ENCODE peak calls at places on chromosomes 13 and 19, in five cellular contexts. C is astrocyte of the spinal cord, L is body of pancreas, V is AG09309, H is esophagus squamous epithelium. G is an unnamed sample.

GRCh38 chr13:86792153-86792651 is 879.0 kb upstream of the SLITRK5 start:
- DNase-seq in C (no peak), L (no peak), V (no peak), H (no peak), G (no peak)

GRCh38 chr13:100523437-100523836 is 65.2 kb downstream of the GGACT start:
- DNase-seq in C (no peak), L (no peak), V (no peak), H (no peak), G (no peak)

GRCh38 chr19:17902701-17903100 is 30.1 kb upstream of the CCDC124 start:
- DNase-seq in C (peak), L (no peak), V (peak), H (no peak), G (no peak)

GRCh38 chr13:76663941-76664340 is 222.3 kb downstream of the KCTD12 start:
- DNase-seq in C (no peak), L (no peak), V (no peak), H (no peak), G (no peak)

GRCh38 chr19:28990522-28990921 is 222.4 kb downstream of the UQCRFS1 start:
- DNase-seq in C (no peak), L (no peak), V (no peak), H (no peak), G (no peak)

GRCh38 chr13:38967446-38967845 is 23.2 kb downstream of the STOML3 start:
- DNase-seq in C (no peak), L (no peak), V (no peak), H (no peak), G (no peak)

GRCh38 chr19:2042485-2043268 is 8.4 kb downstream of the MKNK2 start:
- DNase-seq in C (no peak), L (peak), V (no peak), H (no peak), G (no peak)

GRCh38 chr13:105050696-105051095 is 1484.8 kb downstream of the EFNB2 start:
- DNase-seq in C (peak), L (no peak), V (no peak), H (no peak), G (no peak)

GRCh38 chr13:113672002-113672651 is 5.1 kb downstream of the GRK1 start:
- DNase-seq in C (no peak), L (peak), V (no peak), H (no peak), G (no peak)

GRCh38 chr19:30274987-30275386 is 97.2 kb upstream of the ZNF536 start:
- DNase-seq in C (no peak), L (no peak), V (no peak), H (no peak), G (no peak)

GRCh38 chr13:30698023-30698422 is 37.3 kb upstream of the ALOX5AP start:
- DNase-seq in C (peak), L (no peak), V (no peak), H (no peak), G (no peak)

GRCh38 chr19:15701757-15702589 is 25.9 kb upstream of the OR10H2 start:
- DNase-seq in C (no peak), L (no peak), V (no peak), H (no peak), G (no peak)

GRCh38 chr19:43624933-43625332 is 5.5 kb upstream of the ZNF428 start:
- DNase-seq in C (no peak), L (peak), V (no peak), H (peak), G (peak)

GRCh38 chr13:111506621-111507020 is 186.2 kb downstream of the TEX29 start:
- DNase-seq in C (no peak), L (no peak), V (no peak), H (no peak), G (no peak)

GRCh38 chr19:1837625-1838105 is 10.6 kb downstream of the REXO1 start:
- DNase-seq in C (no peak), L (peak), V (no peak), H (no peak), G (no peak)

GRCh38 chr13:23570099-23570926 is at the start of gene TNFRSF19:
- DNase-seq in C (peak), L (peak), V (peak), H (no peak), G (no peak)

GRCh38 chr19:13888281-13888680 is 11.3 kb downstream of the NANOS3 start:
- DNase-seq in C (no peak), L (no peak), V (no peak), H (no peak), G (no peak)

GRCh38 chr19:7832781-7833180 is 2.8 kb downstream of the EVI5L start:
- DNase-seq in C (no peak), L (no peak), V (no peak), H (no peak), G (no peak)

GRCh38 chr13:36297259-36297599 is 385 bp downstream of the CCDC169 start:
- DNase-seq in C (peak), L (no peak), V (no peak), H (no peak), G (no peak)

GRCh38 chr19:28881616-28882015 is 331.3 kb downstream of the UQCRFS1 start:
- DNase-seq in C (no peak), L (no peak), V (no peak), H (no peak), G (no peak)

GRCh38 chr13:48448285-48448962 is 35.5 kb upstream of the LPAR6 start:
- DNase-seq in C (no peak), L (no peak), V (no peak), H (no peak), G (no peak)
- H3K4me3 ChIP-seq in C (no peak), L (no peak), V (no peak), H (no peak), G (no peak)

DNA sequence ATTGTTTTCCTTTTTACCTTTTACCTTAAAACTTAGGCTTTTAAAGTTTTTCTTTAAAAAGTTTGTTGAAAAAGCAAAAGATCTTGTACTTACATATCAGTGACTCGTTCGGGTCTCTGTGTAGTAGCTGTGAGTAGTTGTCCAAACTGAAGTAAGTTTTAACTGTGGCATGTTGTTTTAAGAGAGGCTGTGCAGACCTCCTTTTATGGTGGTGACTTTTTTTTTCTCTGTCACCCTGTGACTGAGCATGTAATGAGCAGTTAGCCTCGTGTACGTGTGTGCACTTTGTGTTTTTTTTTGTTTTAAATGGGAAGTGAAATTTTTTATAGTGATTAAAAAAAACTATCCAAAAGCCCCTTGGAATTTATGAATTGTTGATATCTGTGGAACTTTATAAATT is at the start of gene GPR183:
- DNase-seq in C (peak), L (no peak), V (no peak), H (no peak), G (peak)
- TF ChIP-seq CTCF in C (no peak), L (no peak), V (no peak), H (no peak), G (no peak)

DNA sequence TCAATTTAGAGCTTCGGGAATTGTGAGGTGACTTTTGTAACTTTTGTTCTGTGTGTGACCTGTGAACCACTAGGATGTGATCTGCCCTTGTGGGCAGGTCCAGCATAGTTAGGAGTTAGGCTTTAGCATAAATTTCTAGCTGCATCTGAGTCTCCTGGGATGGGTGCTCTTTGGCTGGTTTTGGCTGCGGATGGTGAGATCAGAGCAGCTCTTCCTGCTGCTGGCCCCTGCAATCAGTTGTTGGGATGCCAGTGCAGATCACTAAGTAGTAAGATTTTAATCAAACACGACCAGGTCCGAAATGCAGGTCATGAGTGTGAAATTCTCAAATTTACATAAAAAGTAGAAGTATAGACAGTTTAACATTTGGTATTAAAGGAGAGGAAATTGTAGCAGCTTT is 8.5 kb downstream of the CEBPG start:
- DNase-seq in C (no peak), L (no peak), V (no peak), H (no peak), G (no peak)
- H3K4me3 ChIP-seq in C (no peak), L (no peak), V (no peak), H (no peak), G (no peak)

DNA sequence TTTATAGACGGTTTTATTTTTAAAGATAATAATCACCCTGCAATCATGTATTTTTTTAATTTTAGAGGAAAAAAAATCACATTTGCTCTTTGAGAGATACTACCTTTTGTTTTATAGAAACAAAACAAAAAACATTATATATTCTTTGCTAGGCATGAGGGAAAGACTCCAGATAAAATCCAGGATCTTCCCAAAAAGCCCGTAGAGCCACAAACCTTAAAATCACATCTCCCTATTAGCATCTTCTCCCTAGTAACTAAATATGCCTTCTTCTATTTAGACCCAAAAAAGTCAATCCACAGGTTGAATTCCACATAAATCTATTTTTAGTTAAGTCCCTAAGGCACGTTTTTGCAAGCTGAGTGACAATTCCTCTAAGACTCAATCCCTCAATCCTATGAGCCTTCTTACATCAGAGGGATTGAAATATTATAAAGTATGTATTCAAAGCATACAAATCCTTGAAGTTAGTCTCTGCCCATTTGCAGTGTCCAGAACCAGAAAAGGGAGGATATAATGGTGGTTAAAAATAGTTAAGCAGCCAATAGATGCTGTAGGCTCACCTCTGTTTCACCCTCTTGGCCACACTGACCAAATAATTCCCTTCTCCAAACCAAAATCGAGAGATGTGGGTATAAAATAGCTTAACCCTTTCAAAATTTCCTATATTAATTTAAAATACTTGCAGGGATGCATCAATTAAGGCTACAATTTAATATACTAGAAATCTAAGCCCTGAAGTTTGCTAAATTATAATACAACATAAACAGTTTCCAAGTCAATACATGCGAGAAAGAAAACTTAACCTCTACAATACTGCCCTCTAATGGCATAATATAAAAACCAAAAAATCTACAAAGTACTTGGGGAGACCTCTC is 64.0 kb downstream of the SERP2 start:
- DNase-seq in C (peak), L (no peak), V (no peak), H (no peak), G (no peak)
- TF ChIP-seq CTCF in C (peak), L (peak), V (peak), H (peak), G (no peak)

GRCh38 chr19:6268382-6268771 is 11.4 kb downstream of the MLLT1 start:
- DNase-seq in C (no peak), L (no peak), V (no peak), H (no peak), G (no peak)

GRCh38 chr19:6270822-6271221 is 9.0 kb downstream of the MLLT1 start:
- DNase-seq in C (no peak), L (no peak), V (no peak), H (no peak), G (no peak)

GRCh38 chr19:6270076-6270745 is 9.6 kb downstream of the MLLT1 start:
- DNase-seq in C (no peak), L (no peak), V (no peak), H (no peak), G (no peak)

GRCh38 chr19:6267552-6268381 is 12.0 kb downstream of the MLLT1 start:
- DNase-seq in C (no peak), L (no peak), V (no peak), H (no peak), G (no peak)

GRCh38 chr19:6269101-6269886 is 10.5 kb downstream of the MLLT1 start:
- DNase-seq in C (no peak), L (no peak), V (no peak), H (no peak), G (no peak)
- H3K4me3 ChIP-seq in C (no peak), L (no peak), V (no peak), H (no peak), G (no peak)

DNA sequence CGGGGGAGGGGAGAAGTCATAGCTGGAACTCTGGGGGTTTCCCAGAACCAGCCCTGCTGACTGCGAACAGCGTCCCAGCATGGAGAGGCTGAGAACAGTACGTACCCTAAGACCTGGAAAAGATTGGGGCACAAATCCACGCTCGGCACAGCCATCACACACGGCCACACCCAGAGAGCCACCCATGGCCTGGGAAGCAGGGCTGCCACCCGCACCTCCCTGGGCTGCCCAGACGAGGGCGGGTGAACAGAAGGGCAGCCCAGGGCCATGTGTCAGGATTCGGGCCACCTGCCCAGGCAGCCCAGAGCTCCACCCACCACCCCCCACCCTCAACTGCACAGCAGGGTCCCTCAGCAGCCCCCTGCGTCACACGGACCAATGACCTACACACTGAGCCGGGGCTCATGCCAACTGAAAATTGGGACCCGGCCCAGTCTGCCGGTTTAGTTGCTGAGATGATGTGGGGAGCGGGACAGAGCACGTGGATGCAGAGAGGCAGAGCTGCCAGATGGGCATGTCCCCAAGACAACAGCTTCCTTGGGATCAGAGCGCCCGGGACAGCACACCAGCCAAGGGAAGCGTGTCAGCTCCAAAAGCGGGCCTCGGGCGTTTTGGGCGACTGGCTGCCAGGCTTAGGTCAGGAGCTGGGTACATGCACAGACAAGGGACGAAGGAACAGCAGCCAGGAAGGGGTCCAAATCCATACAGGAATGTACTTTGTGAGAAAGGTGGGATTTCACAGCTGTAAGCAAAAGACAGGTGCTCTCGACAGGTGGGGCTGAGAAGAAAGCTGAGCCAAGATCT is 8.4 kb downstream of the UBXN6 start:
- DNase-seq in C (no peak), L (peak), V (no peak), H (no peak), G (no peak)
- TF ChIP-seq CTCF in C (no peak), L (peak), V (no peak), H (no peak), G (no peak)

GRCh38 chr19:39021063-39021462 is 11.3 kb downstream of the FBXO27 start:
- DNase-seq in C (no peak), L (no peak), V (no peak), H (no peak), G (peak)
- H3K4me3 ChIP-seq in C (no peak), L (no peak), V (no peak), H (no peak), G (no peak)

DNA sequence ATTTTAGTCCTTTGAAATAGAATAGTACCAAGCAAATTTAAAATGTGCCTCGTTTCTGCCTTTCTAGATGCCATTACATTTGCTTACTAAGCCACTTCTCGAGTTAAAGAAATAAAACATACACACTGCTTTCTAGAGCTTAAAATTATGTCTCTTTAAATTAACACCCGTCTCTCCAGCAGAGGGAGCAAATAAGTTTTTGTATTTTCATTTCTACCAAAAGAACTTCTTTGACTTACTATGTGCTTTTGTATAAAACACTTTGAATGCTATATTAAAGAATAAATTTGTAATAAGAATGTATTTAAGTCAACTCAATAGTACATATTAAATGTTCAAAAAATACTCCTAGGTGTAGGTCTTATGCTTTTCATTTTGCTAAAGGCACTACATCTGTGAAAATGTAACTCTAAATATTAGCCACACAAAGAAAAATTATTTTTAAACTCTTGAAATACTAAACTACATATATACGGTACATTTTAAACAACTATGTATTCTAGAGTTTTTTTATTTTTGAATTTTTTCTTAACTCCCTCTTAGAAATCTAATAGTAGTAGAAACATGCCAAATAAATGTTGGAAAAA is 269.3 kb upstream of the MIR17HG start:
- DNase-seq in C (peak), L (no peak), V (no peak), H (no peak), G (no peak)
- TF ChIP-seq CTCF in C (peak), L (peak), V (no peak), H (no peak), G (peak)